ENCODE peak calls at places on chromosome 11, in nine cellular contexts. D, Y, V, T, P, A, Z, K and J are unnamed samples.

GRCh38 chr11:110675548-110675947 is 36.7 kb downstream of the ARHGAP20 start:
- DNase-seq in D (no peak), Y (no peak), V (no peak), T (no peak), P (no peak), A (no peak), Z (no peak), K (no peak), J (no peak)

GRCh38 chr11:61477126-61477525 is 31.4 kb upstream of the LRRC10B start:
- DNase-seq in D (no peak), Y (no peak), V (no peak), T (no peak), P (no peak), A (no peak), Z (no peak), K (no peak), J (no peak)

GRCh38 chr11:114027941-114028340 is 31.6 kb upstream of the ZBTB16 start:
- DNase-seq in D (no peak), Y (no peak), V (peak), T (no peak), P (no peak), A (no peak), Z (no peak), K (no peak), J (no peak)

GRCh38 chr11:79466411-79466810 is 25.6 kb upstream of the TENM4 start:
- DNase-seq in D (no peak), Y (peak), V (peak), T (no peak), P (no peak), A (no peak), Z (no peak), K (no peak), J (no peak)

GRCh38 chr11:115737875-115738274 is 233.7 kb upstream of the CADM1 start:
- DNase-seq in D (no peak), Y (no peak), V (no peak), T (no peak), P (no peak), A (no peak), Z (no peak), K (no peak), J (no peak)

GRCh38 chr11:45395421-45395820 is 109.3 kb upstream of the SYT13 start:
- DNase-seq in D (no peak), Y (no peak), V (no peak), T (no peak), P (no peak), A (no peak), Z (no peak), K (peak), J (no peak)

GRCh38 chr11:33574366-33574765 is 126.3 kb downstream of the C11orf91 start:
- DNase-seq in D (no peak), Y (no peak), V (no peak), T (no peak), P (no peak), A (no peak), Z (no peak), K (no peak), J (no peak)

GRCh38 chr11:2932850-2933251 is 3.6 kb upstream of the PHLDA2 start:
- DNase-seq in D (no peak), Y (peak), V (no peak), T (no peak), P (no peak), A (peak), Z (no peak), K (peak), J (no peak)

GRCh38 chr11:69656536-69657455 is 15.8 kb downstream of the CCND1 start:
- DNase-seq in D (no peak), Y (peak), V (no peak), T (no peak), P (no peak), A (peak), Z (no peak), K (no peak), J (no peak)

GRCh38 chr11:58992489-58992888 is 53.2 kb downstream of the GLYATL1 start:
- DNase-seq in D (no peak), Y (no peak), V (no peak), T (peak), P (no peak), A (no peak), Z (no peak), K (no peak), J (no peak)

GRCh38 chr11:118921929-118922744 is 3.6 kb downstream of the BCL9L start:
- DNase-seq in D (peak), Y (peak), V (peak), T (no peak), P (peak), A (peak), Z (no peak), K (peak), J (no peak)

GRCh38 chr11:108220721-108221346 is 1.6 kb downstream of the NPAT start:
- DNase-seq in D (no peak), Y (peak), V (peak), T (peak), P (no peak), A (no peak), Z (no peak), K (no peak), J (no peak)

GRCh38 chr11:77411238-77411637 is 62.7 kb downstream of the PAK1 start:
- DNase-seq in D (no peak), Y (peak), V (peak), T (peak), P (peak), A (peak), Z (no peak), K (peak), J (no peak)

GRCh38 chr11:15073361-15074205 is at the start of gene CALCB:
- DNase-seq in D (peak), Y (no peak), V (peak), T (no peak), P (no peak), A (no peak), Z (peak), K (no peak), J (peak)